ENCODE peak calls at places on chromosomes 4 and X, in six cellular contexts. One of them, this sample, is unnamed.

GRCh38 chrX:129531132-129531531 is 7.8 kb upstream of the SMARCA1 start:
- DNase-seq in activated CD8-positive, alpha-beta memory T cell treated with anti-CD3 and anti-CD28 coated beads, Interleukin-2, amount 50 U/mL, for 48 hours: no peak
- DNase-seq in NCI-H69: no peak
- DNase-seq in mucosa of descending colon: no peak
- DNase-seq in fibroblast of gingiva: no peak
- DNase-seq in kidney glomerular epithelial cell: no peak
- DNase-seq in this sample: no peak

GRCh38 chrX:153318811-153319210 is 2.8 kb downstream of the PNMA6F start:
- DNase-seq in kidney glomerular epithelial cell: no peak
- DNase-seq in activated CD8-positive, alpha-beta memory T cell treated with anti-CD3 and anti-CD28 coated beads, Interleukin-2, amount 50 U/mL, for 48 hours: no peak
- DNase-seq in mucosa of descending colon: no peak
- DNase-seq in NCI-H69: no peak
- DNase-seq in fibroblast of gingiva: no peak
- DNase-seq in this sample: no peak

GRCh38 chr4:89753601-89754066 is 83.3 kb downstream of the SNCA start:
- DNase-seq in NCI-H69: peak; percentile 81
- DNase-seq in kidney glomerular epithelial cell: peak; percentile 94
- DNase-seq in mucosa of descending colon: no peak
- DNase-seq in fibroblast of gingiva: peak; percentile 99
- DNase-seq in activated CD8-positive, alpha-beta memory T cell treated with anti-CD3 and anti-CD28 coated beads, Interleukin-2, amount 50 U/mL, for 48 hours: no peak
- DNase-seq in this sample: no peak

GRCh38 chrX:67619253-67619652 is 75.4 kb downstream of the AR start:
- DNase-seq in mucosa of descending colon: no peak
- DNase-seq in fibroblast of gingiva: peak; percentile 51
- DNase-seq in activated CD8-positive, alpha-beta memory T cell treated with anti-CD3 and anti-CD28 coated beads, Interleukin-2, amount 50 U/mL, for 48 hours: no peak
- DNase-seq in kidney glomerular epithelial cell: peak; percentile 24
- DNase-seq in NCI-H69: no peak
- DNase-seq in this sample: no peak

GRCh38 chr4:2832309-2832980 is 11.2 kb upstream of the ADD1 start:
- DNase-seq in mucosa of descending colon: peak; percentile 26
- DNase-seq in fibroblast of gingiva: no peak
- DNase-seq in kidney glomerular epithelial cell: no peak
- DNase-seq in activated CD8-positive, alpha-beta memory T cell treated with anti-CD3 and anti-CD28 coated beads, Interleukin-2, amount 50 U/mL, for 48 hours: peak; percentile 48
- DNase-seq in NCI-H69: no peak
- DNase-seq in this sample: no peak

GRCh38 chr4:24765331-24765990 is 29.9 kb upstream of the SOD3 start:
- DNase-seq in NCI-H69: no peak
- DNase-seq in activated CD8-positive, alpha-beta memory T cell treated with anti-CD3 and anti-CD28 coated beads, Interleukin-2, amount 50 U/mL, for 48 hours: no peak
- DNase-seq in kidney glomerular epithelial cell: no peak
- DNase-seq in fibroblast of gingiva: peak; percentile 62
- DNase-seq in mucosa of descending colon: no peak
- DNase-seq in this sample: no peak

GRCh38 chrX:94831364-94831763 is 1157.4 kb downstream of the FAM133A start:
- DNase-seq in kidney glomerular epithelial cell: peak; percentile 0
- DNase-seq in activated CD8-positive, alpha-beta memory T cell treated with anti-CD3 and anti-CD28 coated beads, Interleukin-2, amount 50 U/mL, for 48 hours: no peak
- DNase-seq in fibroblast of gingiva: no peak
- DNase-seq in mucosa of descending colon: no peak
- DNase-seq in NCI-H69: peak; percentile 26
- DNase-seq in this sample: no peak

GRCh38 chrX:43655961-43656494 is at the start of gene MAOA:
- DNase-seq in NCI-H69: no peak
- DNase-seq in kidney glomerular epithelial cell: no peak
- DNase-seq in activated CD8-positive, alpha-beta memory T cell treated with anti-CD3 and anti-CD28 coated beads, Interleukin-2, amount 50 U/mL, for 48 hours: peak; percentile 62
- DNase-seq in mucosa of descending colon: peak; percentile 90
- DNase-seq in fibroblast of gingiva: peak; percentile 86
- DNase-seq in this sample: peak; percentile 95

GRCh38 chrX:43973249-43973672 is at the start of gene NDP:
- DNase-seq in NCI-H69: peak; percentile 42
- DNase-seq in activated CD8-positive, alpha-beta memory T cell treated with anti-CD3 and anti-CD28 coated beads, Interleukin-2, amount 50 U/mL, for 48 hours: no peak
- DNase-seq in fibroblast of gingiva: no peak
- DNase-seq in mucosa of descending colon: no peak
- DNase-seq in kidney glomerular epithelial cell: no peak
- DNase-seq in this sample: no peak

GRCh38 chr4:54400188-54400587 is 171.1 kb downstream of the PDGFRA start:
- DNase-seq in NCI-H69: no peak
- DNase-seq in kidney glomerular epithelial cell: no peak
- DNase-seq in activated CD8-positive, alpha-beta memory T cell treated with anti-CD3 and anti-CD28 coated beads, Interleukin-2, amount 50 U/mL, for 48 hours: no peak
- DNase-seq in fibroblast of gingiva: no peak
- DNase-seq in mucosa of descending colon: no peak
- DNase-seq in this sample: no peak

GRCh38 chr4:180436366-180436765 is 1806.8 kb upstream of the TENM3 start:
- DNase-seq in activated CD8-positive, alpha-beta memory T cell treated with anti-CD3 and anti-CD28 coated beads, Interleukin-2, amount 50 U/mL, for 48 hours: no peak
- DNase-seq in fibroblast of gingiva: no peak
- DNase-seq in mucosa of descending colon: no peak
- DNase-seq in kidney glomerular epithelial cell: no peak
- DNase-seq in NCI-H69: no peak
- DNase-seq in this sample: no peak

GRCh38 chr4:99946346-99947189 is at the start of gene DNAJB14:
- DNase-seq in fibroblast of gingiva: peak; percentile 85
- DNase-seq in mucosa of descending colon: peak; percentile 91
- DNase-seq in kidney glomerular epithelial cell: peak; percentile 39
- DNase-seq in activated CD8-positive, alpha-beta memory T cell treated with anti-CD3 and anti-CD28 coated beads, Interleukin-2, amount 50 U/mL, for 48 hours: peak; percentile 92
- DNase-seq in NCI-H69: peak; percentile 77
- DNase-seq in this sample: peak; percentile 85

GRCh38 chrX:21657318-21658151 is 595 bp downstream of the KLHL34 start:
- DNase-seq in activated CD8-positive, alpha-beta memory T cell treated with anti-CD3 and anti-CD28 coated beads, Interleukin-2, amount 50 U/mL, for 48 hours: peak; percentile 44
- DNase-seq in mucosa of descending colon: no peak
- DNase-seq in fibroblast of gingiva: no peak
- DNase-seq in NCI-H69: no peak
- DNase-seq in kidney glomerular epithelial cell: no peak
- DNase-seq in this sample: no peak

GRCh38 chr4:56468097-56468422 is 643 bp downstream of the SRP72 start:
- DNase-seq in activated CD8-positive, alpha-beta memory T cell treated with anti-CD3 and anti-CD28 coated beads, Interleukin-2, amount 50 U/mL, for 48 hours: no peak
- DNase-seq in kidney glomerular epithelial cell: peak; percentile 53
- DNase-seq in mucosa of descending colon: no peak
- DNase-seq in fibroblast of gingiva: no peak
- DNase-seq in NCI-H69: peak; percentile 58
- DNase-seq in this sample: no peak

GRCh38 chrX:40182095-40182494 is 84.3 kb upstream of the BCOR start:
- DNase-seq in NCI-H69: no peak
- DNase-seq in kidney glomerular epithelial cell: no peak
- DNase-seq in activated CD8-positive, alpha-beta memory T cell treated with anti-CD3 and anti-CD28 coated beads, Interleukin-2, amount 50 U/mL, for 48 hours: no peak
- DNase-seq in mucosa of descending colon: no peak
- DNase-seq in fibroblast of gingiva: no peak
- DNase-seq in this sample: no peak

GRCh38 chr4:23022032-23022431 is 329.3 kb downstream of the GBA3 start:
- DNase-seq in fibroblast of gingiva: peak; percentile 16
- DNase-seq in NCI-H69: no peak
- DNase-seq in kidney glomerular epithelial cell: peak; percentile 71
- DNase-seq in activated CD8-positive, alpha-beta memory T cell treated with anti-CD3 and anti-CD28 coated beads, Interleukin-2, amount 50 U/mL, for 48 hours: no peak
- DNase-seq in mucosa of descending colon: no peak
- DNase-seq in this sample: peak; percentile 5

GRCh38 chr4:73864365-73864764 is 4.8 kb upstream of the CXCL1 start:
- DNase-seq in kidney glomerular epithelial cell: peak; percentile 42
- DNase-seq in NCI-H69: peak; percentile 11
- DNase-seq in activated CD8-positive, alpha-beta memory T cell treated with anti-CD3 and anti-CD28 coated beads, Interleukin-2, amount 50 U/mL, for 48 hours: no peak
- DNase-seq in fibroblast of gingiva: no peak
- DNase-seq in mucosa of descending colon: no peak
- DNase-seq in this sample: no peak

GRCh38 chrX:55907968-55908607 is 190.5 kb downstream of the RRAGB start:
- DNase-seq in kidney glomerular epithelial cell: peak; percentile 36
- DNase-seq in activated CD8-positive, alpha-beta memory T cell treated with anti-CD3 and anti-CD28 coated beads, Interleukin-2, amount 50 U/mL, for 48 hours: peak; percentile 62
- DNase-seq in fibroblast of gingiva: peak; percentile 1
- DNase-seq in mucosa of descending colon: peak; percentile 82
- DNase-seq in NCI-H69: no peak
- DNase-seq in this sample: peak; percentile 81

GRCh38 chr4:72909461-72909860 is 160.1 kb downstream of the COX18 start:
- DNase-seq in NCI-H69: no peak
- DNase-seq in activated CD8-positive, alpha-beta memory T cell treated with anti-CD3 and anti-CD28 coated beads, Interleukin-2, amount 50 U/mL, for 48 hours: no peak
- DNase-seq in mucosa of descending colon: no peak
- DNase-seq in fibroblast of gingiva: no peak
- DNase-seq in kidney glomerular epithelial cell: peak; percentile 18
- DNase-seq in this sample: no peak

GRCh38 chr4:16794816-16795445 is 103.5 kb downstream of the LDB2 start:
- DNase-seq in fibroblast of gingiva: peak; percentile 35
- DNase-seq in NCI-H69: peak; percentile 30
- DNase-seq in activated CD8-positive, alpha-beta memory T cell treated with anti-CD3 and anti-CD28 coated beads, Interleukin-2, amount 50 U/mL, for 48 hours: peak; percentile 75
- DNase-seq in kidney glomerular epithelial cell: no peak
- DNase-seq in mucosa of descending colon: no peak
- DNase-seq in this sample: no peak

GRCh38 chr4:9765091-9765490 is 16.3 kb upstream of the DRD5 start:
- DNase-seq in fibroblast of gingiva: no peak
- DNase-seq in mucosa of descending colon: peak; percentile 51
- DNase-seq in activated CD8-positive, alpha-beta memory T cell treated with anti-CD3 and anti-CD28 coated beads, Interleukin-2, amount 50 U/mL, for 48 hours: no peak
- DNase-seq in NCI-H69: peak; percentile 2
- DNase-seq in kidney glomerular epithelial cell: no peak
- DNase-seq in this sample: no peak

GRCh38 chrX:119887721-119888425 is 7.8 kb upstream of the AKAP14 start:
- DNase-seq in mucosa of descending colon: peak; percentile 80
- DNase-seq in activated CD8-positive, alpha-beta memory T cell treated with anti-CD3 and anti-CD28 coated beads, Interleukin-2, amount 50 U/mL, for 48 hours: peak; percentile 73
- DNase-seq in NCI-H69: peak; percentile 83
- DNase-seq in fibroblast of gingiva: peak; percentile 39
- DNase-seq in kidney glomerular epithelial cell: peak; percentile 12
- DNase-seq in this sample: peak; percentile 84

GRCh38 chrX:115372026-115372610 is 82.6 kb downstream of the LUZP4 start:
- DNase-seq in activated CD8-positive, alpha-beta memory T cell treated with anti-CD3 and anti-CD28 coated beads, Interleukin-2, amount 50 U/mL, for 48 hours: no peak
- DNase-seq in NCI-H69: no peak
- DNase-seq in kidney glomerular epithelial cell: peak; percentile 43
- DNase-seq in mucosa of descending colon: no peak
- DNase-seq in fibroblast of gingiva: peak; percentile 55
- DNase-seq in this sample: no peak

GRCh38 chr4:156933633-156934258 is 37.9 kb downstream of the PDGFC start:
- DNase-seq in activated CD8-positive, alpha-beta memory T cell treated with anti-CD3 and anti-CD28 coated beads, Interleukin-2, amount 50 U/mL, for 48 hours: no peak
- DNase-seq in mucosa of descending colon: no peak
- DNase-seq in fibroblast of gingiva: peak; percentile 43
- DNase-seq in NCI-H69: no peak
- DNase-seq in kidney glomerular epithelial cell: peak; percentile 94
- DNase-seq in this sample: no peak

GRCh38 chr4:83558693-83559092 is 22.8 kb downstream of the GPAT3 start:
- DNase-seq in activated CD8-positive, alpha-beta memory T cell treated with anti-CD3 and anti-CD28 coated beads, Interleukin-2, amount 50 U/mL, for 48 hours: no peak
- DNase-seq in fibroblast of gingiva: no peak
- DNase-seq in NCI-H69: no peak
- DNase-seq in kidney glomerular epithelial cell: no peak
- DNase-seq in mucosa of descending colon: no peak
- DNase-seq in this sample: no peak

GRCh38 chrX:129600981-129601424 is 53.8 kb downstream of the APLN start:
- DNase-seq in activated CD8-positive, alpha-beta memory T cell treated with anti-CD3 and anti-CD28 coated beads, Interleukin-2, amount 50 U/mL, for 48 hours: no peak
- DNase-seq in fibroblast of gingiva: peak; percentile 1
- DNase-seq in NCI-H69: peak; percentile 20
- DNase-seq in kidney glomerular epithelial cell: peak; percentile 1
- DNase-seq in mucosa of descending colon: no peak
- DNase-seq in this sample: no peak

GRCh38 chr4:140048419-140049022 is 105.5 kb downstream of the MAML3 start:
- DNase-seq in kidney glomerular epithelial cell: no peak
- DNase-seq in fibroblast of gingiva: no peak
- DNase-seq in mucosa of descending colon: no peak
- DNase-seq in NCI-H69: peak; percentile 76
- DNase-seq in activated CD8-positive, alpha-beta memory T cell treated with anti-CD3 and anti-CD28 coated beads, Interleukin-2, amount 50 U/mL, for 48 hours: no peak
- DNase-seq in this sample: no peak

GRCh38 chrX:41703574-41704029 is 14.8 kb downstream of the GPR34 start:
- DNase-seq in kidney glomerular epithelial cell: no peak
- DNase-seq in fibroblast of gingiva: no peak
- DNase-seq in mucosa of descending colon: no peak
- DNase-seq in NCI-H69: no peak
- DNase-seq in activated CD8-positive, alpha-beta memory T cell treated with anti-CD3 and anti-CD28 coated beads, Interleukin-2, amount 50 U/mL, for 48 hours: no peak
- DNase-seq in this sample: no peak

GRCh38 chr4:149997881-149998421 is 80.3 kb upstream of the DCLK2 start:
- DNase-seq in activated CD8-positive, alpha-beta memory T cell treated with anti-CD3 and anti-CD28 coated beads, Interleukin-2, amount 50 U/mL, for 48 hours: no peak
- DNase-seq in mucosa of descending colon: peak; percentile 35
- DNase-seq in NCI-H69: peak; percentile 73
- DNase-seq in fibroblast of gingiva: no peak
- DNase-seq in kidney glomerular epithelial cell: peak; percentile 91
- DNase-seq in this sample: no peak

GRCh38 chr4:83276299-83277040 is 8.1 kb downstream of the COQ2 start:
- DNase-seq in mucosa of descending colon: no peak
- DNase-seq in activated CD8-positive, alpha-beta memory T cell treated with anti-CD3 and anti-CD28 coated beads, Interleukin-2, amount 50 U/mL, for 48 hours: no peak
- DNase-seq in fibroblast of gingiva: no peak
- DNase-seq in NCI-H69: no peak
- DNase-seq in kidney glomerular epithelial cell: no peak
- DNase-seq in this sample: no peak

GRCh38 chr4:183388021-183388420 is 56.4 kb upstream of the CDKN2AIP start:
- DNase-seq in NCI-H69: no peak
- DNase-seq in fibroblast of gingiva: no peak
- DNase-seq in activated CD8-positive, alpha-beta memory T cell treated with anti-CD3 and anti-CD28 coated beads, Interleukin-2, amount 50 U/mL, for 48 hours: no peak
- DNase-seq in kidney glomerular epithelial cell: no peak
- DNase-seq in mucosa of descending colon: no peak
- DNase-seq in this sample: no peak

GRCh38 chrX:44003975-44004374 is 30.8 kb upstream of the NDP start:
- DNase-seq in mucosa of descending colon: no peak
- DNase-seq in kidney glomerular epithelial cell: no peak
- DNase-seq in activated CD8-positive, alpha-beta memory T cell treated with anti-CD3 and anti-CD28 coated beads, Interleukin-2, amount 50 U/mL, for 48 hours: no peak
- DNase-seq in fibroblast of gingiva: peak; percentile 1
- DNase-seq in NCI-H69: no peak
- DNase-seq in this sample: no peak

GRCh38 chr4:101274888-101275752 is 72.2 kb downstream of the PPP3CA start:
- DNase-seq in mucosa of descending colon: no peak
- DNase-seq in fibroblast of gingiva: no peak
- DNase-seq in NCI-H69: no peak
- DNase-seq in kidney glomerular epithelial cell: no peak
- DNase-seq in activated CD8-positive, alpha-beta memory T cell treated with anti-CD3 and anti-CD28 coated beads, Interleukin-2, amount 50 U/mL, for 48 hours: no peak
- DNase-seq in this sample: no peak

GRCh38 chrX:151458824-151459223 is 61.8 kb downstream of the VMA21 start:
- DNase-seq in fibroblast of gingiva: no peak
- DNase-seq in kidney glomerular epithelial cell: peak; percentile 2
- DNase-seq in mucosa of descending colon: no peak
- DNase-seq in NCI-H69: no peak
- DNase-seq in activated CD8-positive, alpha-beta memory T cell treated with anti-CD3 and anti-CD28 coated beads, Interleukin-2, amount 50 U/mL, for 48 hours: no peak
- DNase-seq in this sample: no peak

GRCh38 chr4:108920688-108921087 is 157.8 kb upstream of the ETNPPL start:
- DNase-seq in activated CD8-positive, alpha-beta memory T cell treated with anti-CD3 and anti-CD28 coated beads, Interleukin-2, amount 50 U/mL, for 48 hours: no peak
- DNase-seq in fibroblast of gingiva: no peak
- DNase-seq in NCI-H69: no peak
- DNase-seq in mucosa of descending colon: no peak
- DNase-seq in kidney glomerular epithelial cell: no peak
- DNase-seq in this sample: no peak

GRCh38 chrX:11589573-11590110 is 76.1 kb downstream of the ARHGAP6 start:
- DNase-seq in activated CD8-positive, alpha-beta memory T cell treated with anti-CD3 and anti-CD28 coated beads, Interleukin-2, amount 50 U/mL, for 48 hours: no peak
- DNase-seq in mucosa of descending colon: no peak
- DNase-seq in fibroblast of gingiva: no peak
- DNase-seq in NCI-H69: no peak
- DNase-seq in kidney glomerular epithelial cell: no peak
- DNase-seq in this sample: no peak

GRCh38 chr4:25133132-25133531 is 27.1 kb downstream of the SEPSECS start:
- DNase-seq in NCI-H69: no peak
- DNase-seq in activated CD8-positive, alpha-beta memory T cell treated with anti-CD3 and anti-CD28 coated beads, Interleukin-2, amount 50 U/mL, for 48 hours: no peak
- DNase-seq in fibroblast of gingiva: no peak
- DNase-seq in kidney glomerular epithelial cell: no peak
- DNase-seq in mucosa of descending colon: no peak
- DNase-seq in this sample: no peak

GRCh38 chr4:170391066-170391754 is 301.5 kb upstream of the AADAT start:
- DNase-seq in activated CD8-positive, alpha-beta memory T cell treated with anti-CD3 and anti-CD28 coated beads, Interleukin-2, amount 50 U/mL, for 48 hours: no peak
- DNase-seq in kidney glomerular epithelial cell: peak; percentile 98
- DNase-seq in mucosa of descending colon: no peak
- DNase-seq in NCI-H69: no peak
- DNase-seq in fibroblast of gingiva: no peak
- DNase-seq in this sample: no peak

This sample was measured in right cardiac atrium.